ENCODE peak calls at places on chromosomes 12 and 14, in eight cellular contexts. D is kidney glomerular epithelial cell, F is RKO, A is cardiac muscle cell, Q is astrocyte of the spinal cord, K is neuronal stem cell, T is fibroblast of pulmonary artery, N is NCI-H1436. G is an unnamed sample.

GRCh38 chr14:100684961-100685360 is 41.7 kb upstream of the DLK1 start:
- DNase-seq in D (no peak), F (no peak), A (no peak), Q (no peak), K (no peak), T (no peak), N (no peak), G (no peak)

GRCh38 chr14:37472906-37473305 is 122.1 kb downstream of the FOXA1 start:
- DNase-seq in D (no peak), F (no peak), A (no peak), Q (no peak), K (no peak), T (no peak), N (no peak), G (no peak)

GRCh38 chr14:36426836-36427235 is 93.2 kb downstream of the NKX2-1 start:
- DNase-seq in D (no peak), F (no peak), A (no peak), Q (no peak), K (no peak), T (no peak), N (no peak), G (no peak)

GRCh38 chr14:105065280-105066228 is at the start of gene GPR132:
- DNase-seq in D (no peak), F (no peak), A (peak; percentile 66), Q (no peak), K (no peak), T (peak; percentile 14), N (no peak), G (no peak)

GRCh38 chr14:105221598-105222178 is 26.6 kb upstream of the BTBD6 start:
- DNase-seq in D (no peak), F (no peak), A (no peak), Q (no peak), K (no peak), T (no peak), N (no peak), G (no peak)

GRCh38 chr14:38278035-38278434 is 22.1 kb upstream of the CLEC14A start:
- DNase-seq in D (no peak), F (no peak), A (no peak), Q (no peak), K (no peak), T (peak; percentile 52), N (no peak), G (no peak)

GRCh38 chr12:21940549-21940948 is 677 bp downstream of the ABCC9 start:
- DNase-seq in D (no peak), F (no peak), A (peak; percentile 0), Q (no peak), K (no peak), T (no peak), N (no peak), G (no peak)

GRCh38 chr12:124130717-124131670 is 158.0 kb downstream of the ZNF664 start:
- DNase-seq in D (no peak), F (no peak), A (no peak), Q (peak; percentile 14), K (no peak), T (no peak), N (no peak), G (no peak)

GRCh38 chr12:104718581-104718980 is 239.5 kb downstream of the SLC41A2 start:
- DNase-seq in D (no peak), F (no peak), A (no peak), Q (peak; percentile 55), K (no peak), T (peak; percentile 37), N (no peak), G (no peak)

GRCh38 chr14:38835874-38836273 is 267.2 kb downstream of the SEC23A start:
- DNase-seq in D (no peak), F (no peak), A (no peak), Q (no peak), K (no peak), T (no peak), N (no peak), G (no peak)

GRCh38 chr14:63897706-63898105 is 44.9 kb downstream of the SYNE2 start:
- DNase-seq in D (no peak), F (no peak), A (peak; percentile 20), Q (peak; percentile 61), K (no peak), T (peak; percentile 87), N (no peak), G (no peak)

GRCh38 chr12:28024231-28024995 is 51.9 kb upstream of the PTHLH start:
- DNase-seq in D (peak; percentile 86), F (peak; percentile 16), A (no peak), Q (peak; percentile 86), K (no peak), T (peak; percentile 73), N (no peak), G (peak; percentile 30)

GRCh38 chr12:95465275-95465674 is 8.7 kb upstream of the METAP2 start:
- DNase-seq in D (no peak), F (no peak), A (no peak), Q (no peak), K (no peak), T (no peak), N (no peak), G (no peak)

GRCh38 chr12:111887916-111888745 is 46.1 kb downstream of the MAPKAPK5 start:
- DNase-seq in D (no peak), F (no peak), A (no peak), Q (no peak), K (no peak), T (no peak), N (no peak), G (no peak)

GRCh38 chr14:81303258-81303935 is 82.6 kb upstream of the GTF2A1 start:
- DNase-seq in D (no peak), F (peak; percentile 1), A (no peak), Q (no peak), K (no peak), T (no peak), N (no peak), G (no peak)

GRCh38 chr14:42110167-42110566 is 503.5 kb downstream of the LRFN5 start:
- DNase-seq in D (peak; percentile 29), F (peak; percentile 44), A (peak; percentile 43), Q (peak; percentile 67), K (no peak), T (peak; percentile 70), N (no peak), G (peak; percentile 9)

GRCh38 chr12:115710104-115710564 is 567.4 kb downstream of the MED13L start:
- DNase-seq in D (no peak), F (peak; percentile 30), A (no peak), Q (peak; percentile 61), K (no peak), T (peak; percentile 64), N (no peak), G (peak; percentile 14)

G was measured in RWPE1.